ENCODE peak calls at places on chromosomes 3 and 15, in ten cellular contexts. X is Jurkat, Clone E6-1; D is SHP77; L is NCI-H774; N is pancreas; W is CD8-positive, alpha-beta memory T cell; Y is stimulated activated CD4-positive, alpha-beta T cell treated with anti-CD3 and anti-CD28 coated beads, TNF-alpha, amount 100 ng/mL, for 4 hours; I is stimulated activated CD8-positive, alpha-beta memory T cell treated with anti-CD3 and anti-CD28 coated beads, Interleukin-15, amount 100 ng/mL, for 1 hour; H is lung microvascular endothelial cell; R is spleen. P is an unnamed sample.

GRCh38 chr3:105806361-105806760 is 62.5 kb downstream of the CBLB start:
- DNase-seq in X (no peak), D (peak; percentile 12), L (no peak), N (no peak), W (peak; percentile 68), Y (no peak), I (no peak), H (peak; percentile 73), R (no peak), P (peak; percentile 65)

GRCh38 chr3:23877324-23877980 is 39.3 kb downstream of the NKIRAS1 start:
- DNase-seq in X (no peak), D (no peak), L (no peak), N (no peak), W (no peak), Y (no peak), I (no peak), H (peak; percentile 33), R (no peak), P (no peak)

GRCh38 chr3:157958471-157958870 is 147.7 kb downstream of the SHOX2 start:
- DNase-seq in X (no peak), D (no peak), L (no peak), N (no peak), W (no peak), Y (no peak), I (no peak), H (no peak), R (no peak), P (no peak)

GRCh38 chr3:171569571-171570132 is 109.4 kb upstream of the TNIK start:
- DNase-seq in X (no peak), D (no peak), L (no peak), N (no peak), W (no peak), Y (no peak), I (no peak), H (no peak), R (no peak), P (no peak)

GRCh38 chr15:57969355-57969754 is 96.2 kb downstream of the ALDH1A2 start:
- DNase-seq in X (no peak), D (no peak), L (no peak), N (no peak), W (no peak), Y (no peak), I (no peak), H (peak; percentile 59), R (no peak), P (no peak)

GRCh38 chr3:195908439-195909293 is at the start of gene TNK2:
- DNase-seq in X (no peak), D (no peak), L (peak; percentile 37), N (peak; percentile 85), W (peak; percentile 68), Y (no peak), I (peak; percentile 15), H (no peak), R (peak; percentile 92), P (peak; percentile 41)

GRCh38 chr3:18382760-18383369 is 42.3 kb downstream of the SATB1 start:
- DNase-seq in X (no peak), D (no peak), L (no peak), N (peak; percentile 6), W (no peak), Y (no peak), I (no peak), H (no peak), R (no peak), P (no peak)

GRCh38 chr3:149585401-149585726 is 72.5 kb downstream of the WWTR1 start:
- DNase-seq in X (no peak), D (no peak), L (no peak), N (no peak), W (no peak), Y (no peak), I (no peak), H (no peak), R (no peak), P (no peak)

GRCh38 chr3:140541975-140542653 is 135.8 kb upstream of the TRIM42 start:
- DNase-seq in X (no peak), D (no peak), L (no peak), N (no peak), W (no peak), Y (no peak), I (no peak), H (no peak), R (no peak), P (no peak)

GRCh38 chr15:85477730-85478129 is 97.3 kb downstream of the AKAP13 start:
- DNase-seq in X (no peak), D (no peak), L (no peak), N (no peak), W (no peak), Y (no peak), I (no peak), H (peak; percentile 59), R (no peak), P (no peak)

GRCh38 chr3:157785071-157785826 is 282.0 kb upstream of the VEPH1 start:
- DNase-seq in X (no peak), D (no peak), L (no peak), N (no peak), W (no peak), Y (no peak), I (no peak), H (no peak), R (no peak), P (no peak)

GRCh38 chr3:117844676-117845075 is 1135.1 kb downstream of the TUSC7 start:
- DNase-seq in X (no peak), D (no peak), L (no peak), N (no peak), W (no peak), Y (no peak), I (no peak), H (no peak), R (no peak), P (no peak)

GRCh38 chr3:7332696-7333095 is 471.8 kb downstream of the GRM7 start:
- DNase-seq in X (no peak), D (no peak), L (no peak), N (no peak), W (no peak), Y (no peak), I (no peak), H (no peak), R (no peak), P (no peak)

GRCh38 chr3:192831111-192831644 is 86.5 kb downstream of the MB21D2 start:
- DNase-seq in X (no peak), D (no peak), L (no peak), N (no peak), W (no peak), Y (no peak), I (no peak), H (no peak), R (no peak), P (no peak)

GRCh38 chr15:29651476-29652072 is 170.7 kb downstream of the TJP1 start:
- DNase-seq in X (no peak), D (no peak), L (no peak), N (no peak), W (no peak), Y (no peak), I (no peak), H (no peak), R (no peak), P (no peak)

GRCh38 chr3:135736740-135737139 is 228.8 kb upstream of the PPP2R3A start:
- DNase-seq in X (peak; percentile 32), D (peak; percentile 22), L (peak; percentile 14), N (no peak), W (no peak), Y (no peak), I (no peak), H (no peak), R (no peak), P (no peak)

GRCh38 chr15:89129123-89129815 is 41.0 kb downstream of the ABHD2 start:
- DNase-seq in X (peak; percentile 32), D (peak; percentile 45), L (peak; percentile 23), N (peak; percentile 62), W (peak; percentile 61), Y (peak; percentile 30), I (peak; percentile 24), H (peak; percentile 64), R (peak; percentile 88), P (peak; percentile 46)

GRCh38 chr3:111594205-111594604 is 941 bp downstream of the ZBED2 start:
- DNase-seq in X (no peak), D (no peak), L (no peak), N (no peak), W (no peak), Y (no peak), I (no peak), H (no peak), R (no peak), P (no peak)

GRCh38 chr3:152447509-152447908 is 178.8 kb downstream of the MBNL1 start:
- DNase-seq in X (no peak), D (no peak), L (no peak), N (no peak), W (no peak), Y (no peak), I (no peak), H (no peak), R (no peak), P (no peak)

GRCh38 chr3:13125092-13126015 is 52.1 kb upstream of the IQSEC1 start:
- DNase-seq in X (no peak), D (no peak), L (no peak), N (peak; percentile 25), W (peak; percentile 23), Y (no peak), I (no peak), H (no peak), R (peak; percentile 44), P (no peak)

GRCh38 chr3:12335421-12335820 is 46.6 kb downstream of the PPARG start:
- DNase-seq in X (no peak), D (no peak), L (no peak), N (no peak), W (no peak), Y (no peak), I (no peak), H (no peak), R (no peak), P (no peak)

GRCh38 chr3:52405066-52405465 is 39.8 kb downstream of the SEMA3G start:
- DNase-seq in X (no peak), D (no peak), L (no peak), N (no peak), W (no peak), Y (no peak), I (no peak), H (no peak), R (peak; percentile 52), P (no peak)

GRCh38 chr3:119352863-119353527 is 58.8 kb downstream of the ARHGAP31 start:
- DNase-seq in X (peak; percentile 41), D (no peak), L (no peak), N (no peak), W (no peak), Y (no peak), I (no peak), H (peak; percentile 79), R (no peak), P (peak; percentile 32)

GRCh38 chr3:134339331-134339730 is 34.9 kb downstream of the AMOTL2 start:
- DNase-seq in X (no peak), D (no peak), L (no peak), N (no peak), W (no peak), Y (no peak), I (no peak), H (no peak), R (no peak), P (no peak)

GRCh38 chr3:169173231-169173630 is 490.3 kb downstream of the MECOM start:
- DNase-seq in X (no peak), D (no peak), L (no peak), N (no peak), W (no peak), Y (no peak), I (no peak), H (no peak), R (no peak), P (no peak)

GRCh38 chr3:104825116-104825515 is 541.6 kb upstream of the ALCAM start:
- DNase-seq in X (no peak), D (no peak), L (no peak), N (no peak), W (no peak), Y (no peak), I (no peak), H (no peak), R (no peak), P (no peak)

GRCh38 chr3:52408466-52408865 is 36.4 kb downstream of the SEMA3G start:
- DNase-seq in X (no peak), D (no peak), L (no peak), N (no peak), W (no peak), Y (no peak), I (no peak), H (no peak), R (peak; percentile 43), P (no peak)

GRCh38 chr15:99120050-99120777 is 15.3 kb downstream of the SYNM start:
- DNase-seq in X (no peak), D (peak; percentile 33), L (no peak), N (no peak), W (no peak), Y (no peak), I (no peak), H (no peak), R (no peak), P (no peak)